ENCODE peak calls at places on chromosome X, in seven cellular contexts. One of them, this sample, is unnamed.

GRCh38 chrX:154321624-154322023 is 26.0 kb downstream of the TKTL1 start:
- DNase-seq in IMR-90: no peak
- DNase-seq in A549: no peak
- DNase-seq in HCT116: no peak
- DNase-seq in GM12878: no peak
- DNase-seq in HepG2: peak
- DNase-seq in K562: no peak
- DNase-seq in this sample: no peak

GRCh38 chrX:139448996-139449395 is 81.5 kb upstream of the F9 start:
- DNase-seq in IMR-90: no peak
- DNase-seq in A549: no peak
- DNase-seq in HCT116: no peak
- DNase-seq in GM12878: no peak
- DNase-seq in HepG2: no peak
- DNase-seq in K562: no peak
- DNase-seq in this sample: no peak

GRCh38 chrX:138775501-138775900 is 64.0 kb upstream of the FGF13 start:
- DNase-seq in IMR-90: peak
- DNase-seq in A549: peak
- DNase-seq in HCT116: no peak
- DNase-seq in GM12878: no peak
- DNase-seq in HepG2: peak
- DNase-seq in K562: peak
- DNase-seq in this sample: no peak

GRCh38 chrX:105653891-105654290 is 168.4 kb upstream of the NRK start:
- DNase-seq in IMR-90: no peak
- DNase-seq in A549: no peak
- DNase-seq in HCT116: no peak
- DNase-seq in GM12878: no peak
- DNase-seq in HepG2: no peak
- DNase-seq in K562: no peak
- DNase-seq in this sample: no peak

GRCh38 chrX:13064599-13065143 is 20.3 kb upstream of the FAM9C start:
- DNase-seq in IMR-90: peak
- DNase-seq in A549: peak
- DNase-seq in HCT116: no peak
- DNase-seq in GM12878: no peak
- DNase-seq in HepG2: no peak
- DNase-seq in K562: no peak
- DNase-seq in this sample: no peak

GRCh38 chrX:155334486-155335316 is at the start of gene CLIC2:
- DNase-seq in IMR-90: peak
- DNase-seq in A549: no peak
- DNase-seq in HCT116: no peak
- DNase-seq in GM12878: no peak
- DNase-seq in HepG2: no peak
- DNase-seq in K562: peak
- DNase-seq in this sample: no peak

GRCh38 chrX:150870487-150871340 is 27.8 kb downstream of the CD99L2 start:
- DNase-seq in IMR-90: peak
- DNase-seq in A549: no peak
- DNase-seq in HCT116: no peak
- DNase-seq in GM12878: no peak
- DNase-seq in HepG2: no peak
- DNase-seq in K562: no peak
- DNase-seq in this sample: no peak

GRCh38 chrX:56228914-56229313 is 3.2 kb upstream of the KLF8 start:
- DNase-seq in IMR-90: no peak
- DNase-seq in A549: no peak
- DNase-seq in HCT116: no peak
- DNase-seq in GM12878: no peak
- DNase-seq in HepG2: no peak
- DNase-seq in K562: no peak
- DNase-seq in this sample: no peak

GRCh38 chrX:39674771-39675553 is 422.8 kb downstream of the BCOR start:
- DNase-seq in IMR-90: no peak
- DNase-seq in A549: no peak
- DNase-seq in HCT116: no peak
- DNase-seq in GM12878: no peak
- DNase-seq in HepG2: no peak
- DNase-seq in K562: no peak
- DNase-seq in this sample: no peak

GRCh38 chrX:39677987-39678840 is 419.5 kb downstream of the BCOR start:
- DNase-seq in IMR-90: no peak
- DNase-seq in A549: no peak
- DNase-seq in HCT116: no peak
- DNase-seq in GM12878: no peak
- DNase-seq in HepG2: no peak
- DNase-seq in K562: no peak
- DNase-seq in this sample: no peak

GRCh38 chrX:39677585-39677984 is 420.2 kb downstream of the BCOR start:
- DNase-seq in IMR-90: no peak
- DNase-seq in A549: no peak
- DNase-seq in HCT116: no peak
- DNase-seq in GM12878: no peak
- DNase-seq in HepG2: no peak
- DNase-seq in K562: no peak
- DNase-seq in this sample: no peak

GRCh38 chrX:39676434-39676833 is 421.3 kb downstream of the BCOR start:
- DNase-seq in IMR-90: no peak
- DNase-seq in A549: no peak
- DNase-seq in HCT116: no peak
- DNase-seq in GM12878: no peak
- DNase-seq in HepG2: no peak
- DNase-seq in K562: no peak
- DNase-seq in this sample: no peak

DNA sequence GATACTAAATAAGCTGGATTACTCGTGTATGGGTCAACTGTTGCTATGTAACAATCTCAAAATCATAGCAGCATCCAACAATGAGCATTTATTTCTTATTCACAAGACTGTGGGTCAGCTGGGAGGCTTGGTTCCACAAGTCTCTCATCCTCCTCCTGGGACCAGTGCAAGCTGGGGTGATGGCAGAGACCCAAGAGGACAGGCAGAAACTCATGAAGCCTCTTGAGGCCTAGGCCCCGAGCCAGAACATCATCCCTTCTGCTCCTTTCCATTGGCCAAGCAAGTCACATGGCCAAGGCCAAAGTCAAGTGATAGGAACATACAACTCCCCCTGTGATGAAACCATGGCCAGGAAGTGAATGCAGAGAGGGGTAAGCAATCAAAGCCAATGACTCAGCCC is 422.1 kb downstream of the BCOR start:
- DNase-seq in IMR-90: no peak
- DNase-seq in A549: no peak
- DNase-seq in HCT116: no peak
- DNase-seq in GM12878: no peak
- DNase-seq in HepG2: no peak
- DNase-seq in K562: no peak
- DNase-seq in this sample: no peak
- TF ChIP-seq CEBPB in IMR-90: no peak
- TF ChIP-seq CEBPB in A549: no peak
- TF ChIP-seq CEBPB in HCT116: no peak
- TF ChIP-seq CEBPB in GM12878: no peak
- TF ChIP-seq CEBPB in HepG2: no peak
- TF ChIP-seq CEBPB in K562: no peak
- TF ChIP-seq CEBPB in this sample: no peak

DNA sequence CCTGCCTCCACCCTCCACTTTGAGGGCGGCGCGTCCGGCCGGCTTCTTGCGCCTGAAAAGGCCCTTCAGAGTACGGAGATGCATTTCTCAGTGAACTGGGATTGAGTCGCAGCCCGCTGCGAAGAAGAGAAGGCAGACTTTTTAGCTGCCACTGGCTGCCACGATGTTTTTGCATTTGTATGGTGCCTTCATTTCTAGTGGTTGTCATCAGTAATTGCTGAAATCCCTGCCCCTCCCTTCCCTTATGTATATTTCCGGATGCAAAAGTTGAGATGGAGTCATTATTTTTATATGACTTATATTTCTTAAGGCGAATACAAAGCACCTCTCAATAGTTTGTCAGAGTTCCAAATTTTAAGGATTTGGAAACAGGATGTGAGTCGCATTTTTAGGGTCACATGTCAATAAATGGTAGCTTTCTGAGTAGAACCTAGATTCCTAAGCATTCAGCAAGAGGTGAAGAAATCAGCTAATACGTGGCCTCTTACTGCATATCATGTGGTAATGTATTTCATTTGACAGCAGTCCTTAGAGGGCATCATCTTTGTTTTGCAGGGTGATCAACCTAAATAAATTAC is 652 bp downstream of the ATP6AP2 start:
- DNase-seq in IMR-90: peak
- DNase-seq in A549: peak
- DNase-seq in HCT116: no peak
- DNase-seq in GM12878: no peak
- DNase-seq in HepG2: no peak
- DNase-seq in K562: no peak
- DNase-seq in this sample: no peak
- TF ChIP-seq CEBPB in IMR-90: peak
- TF ChIP-seq CEBPB in A549: no peak
- TF ChIP-seq CEBPB in HCT116: no peak
- TF ChIP-seq CEBPB in GM12878: no peak
- TF ChIP-seq CEBPB in HepG2: no peak
- TF ChIP-seq CEBPB in K562: no peak
- TF ChIP-seq CEBPB in this sample: no peak

DNA sequence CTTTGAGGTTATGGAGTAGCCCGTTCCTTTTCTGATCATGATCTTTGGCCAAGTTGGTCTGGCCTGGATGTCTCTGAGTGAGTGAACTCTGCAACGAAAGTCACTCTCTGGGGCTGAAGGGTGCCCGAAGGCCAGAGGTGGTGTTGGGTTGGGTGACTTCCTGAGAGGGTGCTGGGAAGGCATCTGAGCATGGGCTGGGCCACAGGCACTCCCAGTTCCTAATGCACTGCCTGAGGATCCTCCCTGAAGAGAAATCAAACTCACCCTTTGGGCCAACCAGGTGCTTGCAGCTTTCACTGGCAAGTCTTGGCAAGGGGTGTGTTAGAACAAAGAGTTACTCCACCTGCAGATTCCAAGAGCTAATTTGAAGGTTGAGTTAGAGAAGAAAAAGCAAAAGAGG is 66.4 kb upstream of the SCML1 start:
- DNase-seq in IMR-90: no peak
- DNase-seq in A549: no peak
- DNase-seq in HCT116: no peak
- DNase-seq in GM12878: no peak
- DNase-seq in HepG2: no peak
- DNase-seq in K562: no peak
- DNase-seq in this sample: no peak
- TF ChIP-seq CEBPB in IMR-90: no peak
- TF ChIP-seq CEBPB in A549: no peak
- TF ChIP-seq CEBPB in HCT116: no peak
- TF ChIP-seq CEBPB in GM12878: no peak
- TF ChIP-seq CEBPB in HepG2: no peak
- TF ChIP-seq CEBPB in K562: no peak
- TF ChIP-seq CEBPB in this sample: no peak

GRCh38 chrX:1242901-1243402 is 25.7 kb upstream of the CSF2RA start:
- DNase-seq in IMR-90: no peak
- DNase-seq in A549: no peak
- DNase-seq in HCT116: no peak
- DNase-seq in GM12878: peak
- DNase-seq in HepG2: no peak
- DNase-seq in K562: no peak
- DNase-seq in this sample: no peak

GRCh38 chrX:1244164-1245076 is 24.2 kb upstream of the CSF2RA start:
- DNase-seq in IMR-90: no peak
- DNase-seq in A549: peak
- DNase-seq in HCT116: no peak
- DNase-seq in GM12878: no peak
- DNase-seq in HepG2: no peak
- DNase-seq in K562: no peak
- DNase-seq in this sample: peak

GRCh38 chrX:1239681-1240142 is 27.3 kb upstream of the CRLF2 start:
- DNase-seq in IMR-90: no peak
- DNase-seq in A549: no peak
- DNase-seq in HCT116: no peak
- DNase-seq in GM12878: peak
- DNase-seq in HepG2: no peak
- DNase-seq in K562: no peak
- DNase-seq in this sample: no peak
- TF ChIP-seq CEBPB in IMR-90: no peak
- TF ChIP-seq CEBPB in A549: no peak
- TF ChIP-seq CEBPB in HCT116: no peak
- TF ChIP-seq CEBPB in GM12878: no peak
- TF ChIP-seq CEBPB in HepG2: no peak
- TF ChIP-seq CEBPB in K562: no peak
- TF ChIP-seq CEBPB in this sample: no peak

DNA sequence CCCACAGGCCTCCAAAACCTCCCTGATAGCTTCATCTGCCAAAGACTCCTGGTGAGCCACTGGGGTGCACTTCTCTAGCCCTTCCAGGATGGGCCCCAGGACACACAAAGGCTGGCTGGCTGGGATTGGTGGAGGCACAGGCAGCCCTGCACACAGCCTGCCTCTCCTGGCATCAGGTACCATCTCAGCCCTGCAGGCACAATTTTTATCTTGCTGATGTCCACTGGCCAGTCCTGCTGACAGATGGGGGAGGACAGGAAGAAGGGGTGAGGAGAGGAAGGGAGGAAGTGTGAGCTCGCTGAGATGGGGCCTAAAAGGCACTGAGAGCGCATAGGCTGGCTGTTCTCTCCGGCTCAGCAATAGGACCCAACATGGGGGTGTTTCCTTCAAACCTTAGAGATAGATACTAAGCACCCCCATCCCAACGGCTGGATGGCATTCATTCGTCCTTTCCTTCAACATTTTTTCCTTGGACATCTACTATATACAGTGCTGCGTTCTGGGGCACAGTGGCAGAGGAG is 92.7 kb downstream of the PJA1 start:
- DNase-seq in IMR-90: no peak
- DNase-seq in A549: no peak
- DNase-seq in HCT116: no peak
- DNase-seq in GM12878: no peak
- DNase-seq in HepG2: no peak
- DNase-seq in K562: no peak
- DNase-seq in this sample: no peak
- TF ChIP-seq CEBPB in IMR-90: no peak
- TF ChIP-seq CEBPB in A549: no peak
- TF ChIP-seq CEBPB in HCT116: no peak
- TF ChIP-seq CEBPB in GM12878: no peak
- TF ChIP-seq CEBPB in HepG2: no peak
- TF ChIP-seq CEBPB in K562: no peak
- TF ChIP-seq CEBPB in this sample: no peak

This sample was measured in H1.